ENCODE peak calls at places on chromosomes 5 and 9, in five cellular contexts. V, O, A, T and D are unnamed samples.

GRCh38 chr5:56278267-56278826 is 45.2 kb upstream of the ANKRD55 start:
- DNase-seq in A (no peak), O (peak; percentile 98), V (peak; percentile 78), T (peak; percentile 35), D (peak; percentile 72)

GRCh38 chr5:78972654-78973428 is 12.3 kb downstream of the ARSB start:
- DNase-seq in O (peak; percentile 67), V (no peak), T (no peak), A (no peak), D (peak; percentile 32)

GRCh38 chr5:161847896-161848510 is at the start of gene GABRA1:
- DNase-seq in V (peak; percentile 73), A (no peak), O (no peak), T (no peak), D (no peak)

GRCh38 chr5:97422678-97423077 is 239.6 kb upstream of the RIOK2 start:
- DNase-seq in T (no peak), A (no peak), V (no peak), O (peak; percentile 42), D (no peak)

GRCh38 chr5:138985256-138985655 is 110.1 kb upstream of the LRRTM2 start:
- DNase-seq in O (peak; percentile 44), A (no peak), T (no peak), V (no peak), D (no peak)

GRCh38 chr9:135583686-135584011 is 22.1 kb downstream of the PAEP start:
- DNase-seq in T (no peak), V (no peak), O (no peak), A (peak; percentile 39), D (no peak)

GRCh38 chr9:69877852-69878507 is 57.4 kb downstream of the CFAP95 start:
- DNase-seq in O (peak; percentile 52), A (no peak), T (peak; percentile 29), V (peak; percentile 50), D (peak; percentile 53)

GRCh38 chr5:76679231-76679630 is 36.7 kb upstream of the F2R start:
- DNase-seq in V (no peak), A (no peak), O (peak; percentile 83), T (peak; percentile 27), D (no peak)

GRCh38 chr5:41695920-41696582 is 174.2 kb downstream of the OXCT1 start:
- DNase-seq in V (no peak), O (no peak), T (no peak), A (no peak), D (no peak)

GRCh38 chr5:173887610-173888472 is at the start of gene CPEB4:
- DNase-seq in V (peak; percentile 100), T (peak; percentile 98), A (peak; percentile 99), O (peak; percentile 99), D (peak; percentile 99)

GRCh38 chr5:172104801-172105701 is 83.0 kb downstream of the STK10 start:
- DNase-seq in O (no peak), T (no peak), V (no peak), A (no peak), D (no peak)

GRCh38 chr9:91176426-91176825 is 185.3 kb downstream of the AUH start:
- DNase-seq in T (no peak), V (no peak), O (no peak), A (no peak), D (no peak)

GRCh38 chr9:4530375-4530774 is 40.1 kb downstream of the SLC1A1 start:
- DNase-seq in T (no peak), O (no peak), V (no peak), A (no peak), D (peak; percentile 22)

GRCh38 chr5:14118551-14119320 is 24.4 kb upstream of the TRIO start:
- DNase-seq in T (no peak), O (no peak), A (no peak), V (peak; percentile 46), D (no peak)

GRCh38 chr5:181263633-181264032 is 2.7 kb upstream of the TRIM52 start:
- DNase-seq in T (no peak), V (no peak), A (no peak), O (no peak), D (no peak)

GRCh38 chr9:110399983-110400382 is 62.3 kb upstream of the TXNDC8 start:
- DNase-seq in V (no peak), O (no peak), T (no peak), A (no peak), D (no peak)

GRCh38 chr9:94826644-94827410 is 100.3 kb downstream of the AOPEP start:
- DNase-seq in V (peak; percentile 26), O (no peak), A (no peak), T (no peak), D (no peak)

GRCh38 chr9:109270971-109271900 is 49.6 kb downstream of the EPB41L4B start:
- DNase-seq in O (no peak), T (no peak), V (no peak), A (no peak), D (no peak)

GRCh38 chr9:129946596-129946995 is 96.4 kb downstream of the FNBP1 start:
- DNase-seq in A (no peak), V (no peak), T (no peak), O (no peak), D (no peak)

GRCh38 chr9:127612993-127613954 is 1.2 kb downstream of the STXBP1 start:
- DNase-seq in A (peak; percentile 82), V (peak; percentile 72), O (peak; percentile 57), T (no peak), D (peak; percentile 77)

GRCh38 chr5:133398646-133399081 is 213.7 kb downstream of the FSTL4 start:
- DNase-seq in O (no peak), A (no peak), V (no peak), T (no peak), D (no peak)

GRCh38 chr5:7927466-7928375 is 58.8 kb downstream of the MTRR start:
- DNase-seq in A (no peak), V (peak; percentile 78), O (peak; percentile 64), T (peak; percentile 13), D (peak; percentile 61)

GRCh38 chr9:38347946-38348345 is 44.6 kb upstream of the ALDH1B1 start:
- DNase-seq in O (no peak), T (no peak), V (no peak), A (no peak), D (no peak)

DNA sequence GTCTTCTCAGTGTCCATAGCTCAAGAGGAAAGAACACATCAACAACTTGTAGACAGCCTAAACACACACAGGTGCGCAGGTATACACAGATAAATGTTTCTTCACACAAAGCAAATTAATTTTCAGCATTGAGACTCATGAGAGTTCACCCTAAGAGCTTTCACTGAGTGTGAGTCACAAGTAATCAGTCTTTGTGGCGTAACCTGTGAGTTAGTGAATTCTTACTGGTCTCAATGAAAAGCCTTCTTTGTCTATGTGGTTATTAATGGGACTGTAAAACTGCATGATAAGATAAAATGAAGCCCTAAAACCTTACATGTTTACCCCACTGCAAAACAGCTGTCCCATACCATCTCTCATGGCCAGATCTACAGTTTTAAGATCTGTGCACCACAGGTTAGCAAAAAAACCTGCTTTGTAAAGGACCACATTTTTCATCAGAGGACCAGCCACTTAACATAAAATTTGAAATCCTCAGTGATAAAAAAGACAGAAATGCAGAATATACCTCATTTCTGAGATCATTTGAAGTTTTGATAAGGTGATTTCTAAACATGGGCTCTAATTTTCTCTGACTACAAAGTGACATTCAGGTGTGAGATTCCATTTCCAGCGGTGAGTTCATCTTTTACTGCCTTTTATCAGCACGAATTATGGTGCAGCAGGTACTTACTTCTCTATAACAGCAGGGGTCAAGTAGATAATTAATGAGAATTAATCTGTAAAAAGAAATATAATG is 335.8 kb upstream of the PIK3R1 start:
- DNase-seq in A (no peak), O (no peak), T (no peak), V (no peak), D (no peak)
- TF ChIP-seq CTCF in A (no peak), O (no peak), T (no peak), V (no peak), D (no peak)

DNA sequence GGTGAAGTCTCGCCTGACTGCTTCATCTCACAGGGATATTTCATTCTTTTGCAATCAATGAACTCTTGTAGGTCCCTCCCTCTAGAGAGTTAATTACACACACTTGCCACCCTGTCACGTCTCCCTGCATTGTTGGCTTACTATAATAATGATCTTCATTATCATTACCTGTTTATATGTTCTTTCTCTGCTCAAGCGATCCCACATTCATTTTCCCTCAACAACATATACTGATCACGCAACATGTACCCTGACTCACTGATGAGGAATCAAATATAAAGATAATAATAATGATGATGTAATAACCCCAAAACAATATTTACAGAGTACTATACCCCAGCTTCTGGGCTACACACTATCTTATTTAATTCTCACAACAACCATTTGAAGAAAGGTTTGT is 88.5 kb downstream of the FEM1C start:
- DNase-seq in V (no peak), O (no peak), A (no peak), T (no peak), D (no peak)
- TF ChIP-seq CTCF in V (no peak), O (no peak), A (no peak), T (no peak), D (no peak)

GRCh38 chr5:75666801-75667200 is 50.4 kb downstream of the POC5 start:
- DNase-seq in V (peak; percentile 32), T (no peak), A (no peak), O (no peak), D (no peak)
- TF ChIP-seq CTCF in V (no peak), T (no peak), A (no peak), O (no peak), D (no peak)

GRCh38 chr9:137304383-137305059 is 2.5 kb upstream of the NRARP start:
- DNase-seq in T (no peak), A (peak; percentile 51), V (peak; percentile 27), O (no peak), D (no peak)
- TF ChIP-seq CTCF in T (no peak), A (no peak), V (no peak), O (peak; percentile 15), D (peak; percentile 28)

GRCh38 chr9:5714501-5715401 is 85.8 kb downstream of the RIC1 start:
- DNase-seq in A (no peak), T (no peak), O (peak; percentile 61), V (peak; percentile 13), D (peak; percentile 19)
- TF ChIP-seq CTCF in A (peak; percentile 28), T (peak; percentile 20), O (peak; percentile 37), V (peak; percentile 43), D (peak; percentile 72)

GRCh38 chr5:1203311-1203967 is 2.0 kb downstream of the SLC6A19 start:
- DNase-seq in O (no peak), V (no peak), T (no peak), A (no peak), D (no peak)

GRCh38 chr5:1205255-1206180 is 4.1 kb downstream of the SLC6A19 start:
- DNase-seq in V (no peak), A (no peak), O (no peak), T (no peak), D (no peak)

GRCh38 chr5:1202798-1203185 is 1.4 kb downstream of the SLC6A19 start:
- DNase-seq in A (peak; percentile 28), O (no peak), V (no peak), T (no peak), D (no peak)

GRCh38 chr5:1203968-1204692 is 2.7 kb downstream of the SLC6A19 start:
- DNase-seq in T (no peak), A (no peak), O (no peak), V (no peak), D (no peak)

DNA sequence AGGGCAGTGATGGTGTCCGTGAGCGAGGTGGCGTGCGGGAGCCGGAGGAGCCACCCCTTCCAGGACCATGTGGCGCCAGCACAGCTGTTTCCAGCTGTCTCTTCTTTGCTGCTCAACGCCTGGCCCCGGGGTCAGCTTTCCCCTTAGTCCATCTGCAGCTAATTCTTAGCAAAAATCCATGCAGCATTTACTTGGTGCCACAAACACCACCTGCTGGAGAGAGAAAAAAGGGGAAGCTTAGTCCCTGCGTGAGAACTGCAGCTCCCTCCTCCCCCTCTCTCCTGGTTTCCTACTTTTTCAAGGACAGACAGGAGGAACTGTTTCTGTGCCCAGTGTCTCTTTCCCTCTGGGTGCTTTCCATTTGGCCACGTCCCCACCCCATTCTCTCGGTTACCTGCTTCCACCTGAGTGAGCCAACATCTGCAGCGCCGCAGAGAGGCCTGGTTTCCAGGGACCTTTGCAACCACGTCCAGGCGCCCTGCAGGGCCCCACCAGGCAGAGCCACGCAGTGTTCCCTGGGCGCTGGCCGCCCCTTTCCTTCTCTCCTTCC is 3.4 kb downstream of the SLC6A19 start:
- DNase-seq in T (no peak), A (no peak), V (peak; percentile 80), O (peak; percentile 38), D (peak; percentile 39)
- TF ChIP-seq CTCF in T (peak; percentile 25), A (no peak), V (peak; percentile 59), O (peak; percentile 31), D (peak; percentile 53)